ENCODE peak calls at places on chromosomes 7 and 10, in five cellular contexts. C, X, O, D and S are unnamed samples.

GRCh38 chr10:52940921-52941320 is 168.3 kb upstream of the MBL2 start:
- DNase-seq in X (no peak), C (no peak), D (no peak), O (no peak), S (no peak)

GRCh38 chr7:11835260-11835659 is 3.3 kb upstream of the THSD7A start:
- DNase-seq in D (no peak), X (no peak), C (no peak), O (no peak), S (no peak)

GRCh38 chr7:2242541-2243482 is 786 bp downstream of the NUDT1 start:
- DNase-seq in X (no peak), C (no peak), O (no peak), D (peak), S (no peak)

GRCh38 chr7:82615527-82615926 is 171.9 kb upstream of the CACNA2D1 start:
- DNase-seq in D (no peak), X (no peak), C (no peak), O (no peak), S (no peak)

GRCh38 chr10:6558759-6559429 is 21.2 kb downstream of the PRKCQ start:
- DNase-seq in O (no peak), X (no peak), C (no peak), D (no peak), S (no peak)

GRCh38 chr10:83218205-83218604 is 921.1 kb upstream of the GHITM start:
- DNase-seq in O (no peak), X (no peak), C (no peak), D (no peak), S (no peak)

GRCh38 chr10:113520606-113521481 is 32.0 kb upstream of the HABP2 start:
- DNase-seq in X (no peak), D (peak), C (no peak), O (no peak), S (no peak)

GRCh38 chr7:148856035-148856881 is 27.8 kb downstream of the EZH2 start:
- DNase-seq in D (peak), O (no peak), X (no peak), C (peak), S (no peak)

GRCh38 chr7:11212080-11212711 is 238.5 kb downstream of the PHF14 start:
- DNase-seq in O (no peak), C (no peak), D (peak), X (peak), S (peak)

GRCh38 chr10:52639652-52640051 is 132.9 kb downstream of the MBL2 start:
- DNase-seq in C (no peak), X (no peak), O (no peak), D (no peak), S (no peak)

GRCh38 chr10:123007558-123008378 is 827 bp downstream of the IKZF5 start:
- DNase-seq in O (no peak), X (no peak), D (peak), C (peak), S (no peak)

GRCh38 chr10:73906524-73907447 is 4.1 kb upstream of the PLAU start:
- DNase-seq in D (peak), X (no peak), O (no peak), C (no peak), S (no peak)

GRCh38 chr10:104328916-104329710 is 9.2 kb downstream of the ITPRIP start:
- DNase-seq in D (peak), X (no peak), C (peak), O (peak), S (no peak)

GRCh38 chr10:110340122-110340521 is 35.4 kb upstream of the SMNDC1 start:
- DNase-seq in O (no peak), D (no peak), X (no peak), C (no peak), S (no peak)

GRCh38 chr10:77781451-77782327 is 144.1 kb upstream of the KCNMA1 start:
- DNase-seq in D (no peak), C (no peak), O (no peak), X (no peak), S (no peak)

GRCh38 chr7:1810961-1811849 is 141.1 kb downstream of the ELFN1 start:
- DNase-seq in D (peak), O (no peak), X (no peak), C (no peak), S (no peak)

GRCh38 chr7:13639416-13639815 is 350.1 kb downstream of the ETV1 start:
- DNase-seq in C (no peak), X (no peak), O (no peak), D (no peak), S (no peak)

GRCh38 chr10:127322286-127322685 is 125.9 kb upstream of the INSYN2A start:
- DNase-seq in X (no peak), D (no peak), C (no peak), O (no peak), S (no peak)

GRCh38 chr10:13074562-13075451 is 25.2 kb upstream of the OPTN start:
- DNase-seq in O (no peak), X (peak), D (peak), C (no peak), S (no peak)

GRCh38 chr7:111954474-111955311 is 251.5 kb downstream of the DOCK4 start:
- DNase-seq in D (no peak), X (no peak), O (no peak), C (no peak), S (no peak)

GRCh38 chr7:78134256-78134655 is 335.7 kb downstream of the PHTF2 start:
- DNase-seq in X (no peak), C (no peak), D (peak), O (no peak), S (no peak)

GRCh38 chr7:102874166-102874829 is 38.5 kb upstream of the LRRC17 start:
- DNase-seq in D (peak), C (no peak), O (no peak), X (no peak), S (no peak)

GRCh38 chr7:26374665-26375373 is 83.2 kb downstream of the SNX10 start:
- DNase-seq in O (no peak), C (no peak), D (no peak), X (no peak), S (no peak)

GRCh38 chr7:130649004-130649790 is 19.4 kb downstream of the COPG2 start:
- DNase-seq in D (peak), O (no peak), X (no peak), C (no peak), S (no peak)

GRCh38 chr10:104340692-104341091 is 2.4 kb upstream of the ITPRIP start:
- DNase-seq in D (no peak), C (no peak), X (no peak), O (no peak), S (no peak)

GRCh38 chr7:1264345-1265280 is 31.9 kb downstream of the UNCX start:
- DNase-seq in C (no peak), D (no peak), X (no peak), O (no peak), S (no peak)

GRCh38 chr10:6738464-6738824 is 158.4 kb upstream of the PRKCQ start:
- DNase-seq in C (no peak), D (peak), X (no peak), O (no peak), S (no peak)

GRCh38 chr7:25989140-25989705 is 162.8 kb upstream of the NFE2L3 start:
- DNase-seq in C (no peak), O (no peak), D (no peak), X (no peak), S (no peak)